ENCODE peak calls at places on chromosomes 4 and X, in five cellular contexts. U is upper lobe of left lung; P is CD4-positive, CD25-positive, alpha-beta regulatory T cell; Q is OCI-LY7; D is tibial artery. O is an unnamed sample.

GRCh38 chrX:20229155-20229554 is 37.6 kb downstream of the RPS6KA3 start:
- DNase-seq in D (no peak), U (no peak), P (no peak), Q (no peak), O (no peak)

GRCh38 chrX:73913580-73913979 is 350.6 kb downstream of the CHIC1 start:
- DNase-seq in Q (no peak), U (no peak), D (no peak), P (no peak), O (no peak)

GRCh38 chrX:139639253-139639652 is 68.7 kb downstream of the MCF2 start:
- DNase-seq in Q (no peak), U (no peak), D (no peak), P (no peak), O (no peak)

GRCh38 chr4:38805530-38806145 is 1.0 kb upstream of the TLR1 start:
- DNase-seq in P (peak; percentile 11), U (peak; percentile 59), Q (peak; percentile 85), D (no peak), O (no peak)

GRCh38 chrX:154039577-154039976 is 19.9 kb upstream of the IRAK1 start:
- DNase-seq in Q (no peak), D (no peak), P (no peak), U (no peak), O (no peak)

GRCh38 chr4:152102184-152103000 is 341.6 kb upstream of the GATB start:
- DNase-seq in P (no peak), Q (no peak), U (no peak), D (no peak), O (no peak)

GRCh38 chr4:148444296-148445070 is 2.3 kb upstream of the NR3C2 start:
- DNase-seq in D (peak; percentile 68), P (peak; percentile 57), Q (peak; percentile 14), U (peak; percentile 39), O (peak; percentile 73)

GRCh38 chr4:71184195-71184781 is 154.5 kb upstream of the SLC4A4 start:
- DNase-seq in P (peak; percentile 30), U (peak; percentile 59), Q (peak; percentile 68), D (no peak), O (peak; percentile 53)

GRCh38 chrX:152892499-152892898 is 5.4 kb upstream of the ZNF185 start:
- DNase-seq in P (no peak), Q (no peak), D (no peak), U (no peak), O (no peak)

GRCh38 chr4:71498002-71498401 is 159.2 kb downstream of the SLC4A4 start:
- DNase-seq in P (no peak), U (no peak), D (no peak), Q (no peak), O (no peak)

GRCh38 chrX:42797646-42798045 is 19.7 kb upstream of the PPP1R2C start:
- DNase-seq in U (no peak), Q (no peak), D (no peak), P (no peak), O (no peak)

GRCh38 chr4:27917381-27917780 is 1056.7 kb downstream of the STIM2 start:
- DNase-seq in Q (no peak), D (no peak), U (no peak), P (no peak), O (no peak)

GRCh38 chrX:102995316-102995715 is 58.2 kb downstream of the RAB40AL start:
- DNase-seq in Q (no peak), D (no peak), P (no peak), U (no peak), O (no peak)

GRCh38 chr4:23369331-23369730 is 520.5 kb downstream of the PPARGC1A start:
- DNase-seq in D (no peak), Q (no peak), P (no peak), U (no peak), O (no peak)

GRCh38 chr4:128288689-128289106 is 1.1 kb upstream of the PGRMC2 start:
- DNase-seq in P (peak; percentile 72), D (no peak), Q (peak; percentile 49), U (peak; percentile 27), O (peak; percentile 83)

GRCh38 chr4:28225005-28225404 is 1364.4 kb downstream of the STIM2 start:
- DNase-seq in D (no peak), P (no peak), U (no peak), Q (peak; percentile 6), O (no peak)

GRCh38 chrX:40099046-40099968 is 1.5 kb upstream of the BCOR start:
- DNase-seq in Q (peak; percentile 87), U (peak; percentile 61), P (peak; percentile 48), D (peak; percentile 77), O (peak; percentile 41)

GRCh38 chr4:24559032-24559821 is 25.1 kb downstream of the DHX15 start:
- DNase-seq in U (no peak), D (no peak), Q (no peak), P (no peak), O (no peak)

GRCh38 chr4:48127882-48128394 is 6.1 kb downstream of the TXK start:
- DNase-seq in D (peak; percentile 70), P (peak; percentile 65), U (peak; percentile 44), Q (peak; percentile 65), O (peak; percentile 13)

GRCh38 chr4:154506253-154506652 is 14.7 kb upstream of the DCHS2 start:
- DNase-seq in D (no peak), U (no peak), Q (peak; percentile 41), P (no peak), O (no peak)

GRCh38 chr4:106201373-106201772 is 114.6 kb downstream of the TBCK start:
- DNase-seq in Q (peak; percentile 14), D (no peak), P (no peak), U (no peak), O (no peak)

GRCh38 chr4:138217567-138217966 is 24.6 kb downstream of the SLC7A11 start:
- DNase-seq in D (no peak), Q (no peak), U (no peak), P (no peak), O (no peak)

GRCh38 chrX:113274801-113275200 is 434.2 kb upstream of the AMOT start:
- DNase-seq in P (no peak), D (no peak), U (no peak), Q (no peak), O (no peak)

GRCh38 chr4:76634239-76634638 is 199.2 kb downstream of the SHROOM3 start:
- DNase-seq in Q (no peak), U (no peak), D (no peak), P (no peak), O (no peak)

GRCh38 chr4:130090427-130090826 is 994.5 kb downstream of the C4orf33 start:
- DNase-seq in Q (no peak), P (no peak), D (no peak), U (no peak), O (no peak)

GRCh38 chr4:83828601-83829000 is 292.7 kb downstream of the GPAT3 start:
- DNase-seq in U (no peak), Q (no peak), D (no peak), P (no peak), O (no peak)

GRCh38 chrX:38342853-38343778 is 9.3 kb upstream of the OTC start:
- DNase-seq in U (no peak), P (no peak), Q (no peak), D (no peak), O (no peak)

GRCh38 chrX:115960440-115961084 is 210.0 kb upstream of the AGTR2 start:
- DNase-seq in Q (no peak), U (no peak), D (no peak), P (no peak), O (no peak)

GRCh38 chr4:68264875-68265565 is 19.5 kb upstream of the TMPRSS11B start:
- DNase-seq in D (no peak), P (no peak), U (no peak), Q (no peak), O (no peak)

GRCh38 chr4:40530961-40531635 is 98.6 kb downstream of the RBM47 start:
- DNase-seq in P (no peak), Q (no peak), U (no peak), D (no peak), O (no peak)

DNA sequence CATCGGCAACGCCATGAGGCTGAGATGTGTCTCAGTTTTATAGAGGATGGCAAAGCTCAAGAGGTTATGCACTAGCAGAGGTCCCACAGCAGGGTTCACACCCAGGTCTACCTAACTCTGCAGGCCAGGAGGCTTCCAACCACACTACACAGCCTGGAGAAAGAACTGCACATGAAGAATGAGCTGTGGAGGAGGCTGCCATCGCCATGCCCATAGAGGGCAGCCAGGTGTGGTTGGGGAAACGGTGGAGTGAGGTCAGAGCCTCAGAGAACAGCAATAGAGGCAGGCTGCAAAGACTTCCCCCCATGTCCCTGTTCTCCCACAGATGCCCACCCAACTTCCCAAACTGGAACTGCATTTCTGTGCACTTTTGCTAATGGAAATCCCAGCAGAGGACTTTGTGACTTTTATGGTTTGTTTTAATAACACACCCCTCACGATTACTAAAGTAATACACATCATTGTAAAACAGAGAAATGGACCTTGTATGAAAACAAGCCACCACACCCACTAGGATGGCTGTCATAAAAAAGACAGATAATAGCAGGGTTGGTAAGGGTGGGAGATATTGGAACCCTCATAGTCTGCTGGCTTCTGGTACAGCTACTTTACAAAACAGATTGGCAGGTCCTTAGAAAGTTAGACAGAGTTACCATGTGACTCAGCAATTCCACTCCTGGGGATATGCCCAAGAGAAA is 58.9 kb upstream of the PROM1 start:
- DNase-seq in D (no peak), P (no peak), U (no peak), Q (no peak), O (no peak)
- H3K4me3 ChIP-seq in D (no peak overlapping the region), P (no peak overlapping the region), U (no peak overlapping the region), Q (no peak overlapping the region), O (no peak overlapping the region)

GRCh38 chr4:41912546-41912945 is 22.7 kb upstream of the TMEM33 start:
- DNase-seq in D (no peak), P (no peak), U (no peak), Q (no peak), O (no peak)

GRCh38 chr4:41913509-41913908 is 21.7 kb upstream of the TMEM33 start:
- DNase-seq in Q (no peak), D (no peak), U (no peak), P (no peak), O (no peak)
- H3K27ac ChIP-seq in Q (no peak overlapping the region), D (no peak overlapping the region), U (no peak overlapping the region), P (no peak overlapping the region), O (no peak overlapping the region)

DNA sequence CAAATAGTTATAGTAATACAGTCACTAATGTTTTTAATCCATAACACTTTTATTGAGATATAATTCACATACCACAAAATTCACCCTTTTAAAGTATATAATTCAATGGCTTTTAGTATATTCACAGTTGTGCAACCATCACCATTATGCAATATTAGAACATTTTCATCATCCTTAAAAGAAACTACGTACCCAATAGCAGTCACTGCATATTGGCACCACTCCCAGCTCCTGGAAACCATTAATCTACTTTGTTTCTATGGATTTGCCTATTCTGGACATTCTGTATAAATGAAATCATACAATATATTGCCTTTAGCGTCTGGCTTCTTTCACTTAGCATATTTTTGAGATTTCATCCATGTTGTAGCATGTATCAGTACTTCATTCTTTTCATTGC is 99.3 kb downstream of the AMMECR1 start:
- DNase-seq in P (no peak), Q (no peak), U (no peak), D (no peak), O (no peak)
- H3K9me3 ChIP-seq in P (no peaks in the 10 kb centered on the region), Q (no peaks in the 10 kb centered on the region), U (no peaks in the 10 kb centered on the region), D (no peaks in the 10 kb centered on the region), O (no peaks in the 10 kb centered on the region)

GRCh38 chr4:186030795-186031194 is 38.2 kb upstream of the TLR3 start:
- DNase-seq in D (no peak), U (no peak), P (no peak), Q (no peak), O (no peak)
- H3K4me3 ChIP-seq in D (no peak overlapping the region), U (no peak overlapping the region), P (no peak overlapping the region), Q (no peak overlapping the region), O (no peak overlapping the region)

O was measured in CD8-positive, alpha-beta memory T cell.